ENCODE peak calls at places on chromosomes 5 and 9, in seven cellular contexts. One of them, this sample, is unnamed.

GRCh38 chr9:135692410-135692809 is 6.9 kb downstream of the SOHLH1 start:
- DNase-seq in SK-N-SH: no peak
- DNase-seq in A549: no peak
- DNase-seq in GM23338: no peak
- DNase-seq in HCT116: no peak
- DNase-seq in HepG2: no peak
- DNase-seq in Panc1: no peak
- DNase-seq in this sample: no peak

GRCh38 chr5:7801898-7802614 is 48.9 kb downstream of the CFAP90 start:
- DNase-seq in SK-N-SH: no peak
- DNase-seq in A549: no peak
- DNase-seq in GM23338: no peak
- DNase-seq in HCT116: no peak
- DNase-seq in HepG2: no peak
- DNase-seq in Panc1: no peak
- DNase-seq in this sample: no peak

GRCh38 chr5:39201795-39202593 is 17.4 kb downstream of the FYB1 start:
- DNase-seq in SK-N-SH: no peak
- DNase-seq in A549: no peak
- DNase-seq in GM23338: no peak
- DNase-seq in HCT116: no peak
- DNase-seq in HepG2: no peak
- DNase-seq in Panc1: no peak
- DNase-seq in this sample: no peak

GRCh38 chr5:178462846-178463245 is 127.3 kb downstream of the COL23A1 start:
- DNase-seq in SK-N-SH: no peak
- DNase-seq in A549: no peak
- DNase-seq in GM23338: no peak
- DNase-seq in HCT116: no peak
- DNase-seq in HepG2: no peak
- DNase-seq in Panc1: no peak
- DNase-seq in this sample: peak

GRCh38 chr9:97512966-97513560 is 11.6 kb downstream of the TMOD1 start:
- DNase-seq in SK-N-SH: no peak
- DNase-seq in A549: no peak
- DNase-seq in GM23338: no peak
- DNase-seq in HCT116: no peak
- DNase-seq in HepG2: no peak
- DNase-seq in Panc1: no peak
- DNase-seq in this sample: no peak

GRCh38 chr5:30849801-30850370 is 343.6 kb upstream of the CDH6 start:
- DNase-seq in SK-N-SH: no peak
- DNase-seq in A549: peak
- DNase-seq in GM23338: no peak
- DNase-seq in HCT116: no peak
- DNase-seq in HepG2: peak
- DNase-seq in Panc1: peak
- DNase-seq in this sample: no peak

GRCh38 chr9:96251451-96251850 is 50.5 kb downstream of the HSD17B3 start:
- DNase-seq in SK-N-SH: no peak
- DNase-seq in A549: no peak
- DNase-seq in GM23338: no peak
- DNase-seq in HCT116: no peak
- DNase-seq in HepG2: no peak
- DNase-seq in Panc1: no peak
- DNase-seq in this sample: no peak

GRCh38 chr5:80399553-80400239 is 8.2 kb upstream of the ZFYVE16 start:
- DNase-seq in SK-N-SH: peak
- DNase-seq in A549: peak
- DNase-seq in GM23338: no peak
- DNase-seq in HCT116: no peak
- DNase-seq in HepG2: peak
- DNase-seq in Panc1: peak
- DNase-seq in this sample: peak

GRCh38 chr5:179375966-179376365 is 30.7 kb upstream of the ADAMTS2 start:
- DNase-seq in SK-N-SH: peak
- DNase-seq in A549: no peak
- DNase-seq in GM23338: no peak
- DNase-seq in HCT116: no peak
- DNase-seq in HepG2: no peak
- DNase-seq in Panc1: no peak
- DNase-seq in this sample: no peak

GRCh38 chr5:57468481-57469165 is 14.0 kb downstream of the ACTBL2 start:
- DNase-seq in SK-N-SH: no peak
- DNase-seq in A549: no peak
- DNase-seq in GM23338: no peak
- DNase-seq in HCT116: no peak
- DNase-seq in HepG2: no peak
- DNase-seq in Panc1: no peak
- DNase-seq in this sample: no peak

GRCh38 chr5:142319560-142320426 is 5.0 kb downstream of the SPRY4 start:
- DNase-seq in SK-N-SH: no peak
- DNase-seq in A549: no peak
- DNase-seq in GM23338: no peak
- DNase-seq in HCT116: no peak
- DNase-seq in HepG2: no peak
- DNase-seq in Panc1: no peak
- DNase-seq in this sample: no peak
- H3K27ac ChIP-seq in SK-N-SH: peak
- H3K27ac ChIP-seq in A549: no peak
- H3K27ac ChIP-seq in GM23338: peak
- H3K27ac ChIP-seq in HCT116: peak
- H3K27ac ChIP-seq in HepG2: peak
- H3K27ac ChIP-seq in Panc1: peak
- H3K27ac ChIP-seq in this sample: no peak

GRCh38 chr9:109072133-109072692 is 47.5 kb downstream of the TMEM245 start:
- DNase-seq in SK-N-SH: no peak
- DNase-seq in A549: no peak
- DNase-seq in GM23338: no peak
- DNase-seq in HCT116: no peak
- DNase-seq in HepG2: peak
- DNase-seq in Panc1: no peak
- DNase-seq in this sample: no peak

GRCh38 chr9:109072810-109073435 is 46.8 kb downstream of the TMEM245 start:
- DNase-seq in SK-N-SH: no peak
- DNase-seq in A549: no peak
- DNase-seq in GM23338: no peak
- DNase-seq in HCT116: no peak
- DNase-seq in HepG2: peak
- DNase-seq in Panc1: no peak
- DNase-seq in this sample: no peak

GRCh38 chr9:109063765-109064164 is 50.5 kb upstream of the CTNNAL1 start:
- DNase-seq in SK-N-SH: no peak
- DNase-seq in A549: no peak
- DNase-seq in GM23338: no peak
- DNase-seq in HCT116: peak
- DNase-seq in HepG2: no peak
- DNase-seq in Panc1: no peak
- DNase-seq in this sample: no peak

GRCh38 chr9:109064963-109065701 is 51.8 kb upstream of the CTNNAL1 start:
- DNase-seq in SK-N-SH: no peak
- DNase-seq in A549: peak
- DNase-seq in GM23338: no peak
- DNase-seq in HCT116: peak
- DNase-seq in HepG2: no peak
- DNase-seq in Panc1: no peak
- DNase-seq in this sample: no peak

DNA sequence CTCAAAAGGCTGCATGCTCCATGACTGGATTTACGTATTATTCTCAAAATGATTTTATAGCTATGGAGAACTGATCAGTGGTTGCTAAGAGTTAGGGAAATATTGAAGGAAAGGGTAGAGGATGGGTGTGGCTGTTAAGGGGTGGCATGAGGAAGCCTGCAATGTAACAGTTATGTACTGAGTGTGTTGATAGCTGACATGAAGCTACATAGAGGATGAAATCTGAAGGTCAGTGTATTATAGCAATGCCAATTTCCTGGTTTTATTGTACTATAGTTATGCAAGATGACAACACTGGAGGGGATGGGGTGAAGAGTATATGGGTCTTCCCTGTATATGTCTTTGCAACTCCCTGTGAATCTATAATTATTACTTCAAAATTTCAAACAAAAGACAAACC is 51.0 kb downstream of the TMEM245 start:
- DNase-seq in SK-N-SH: no peak
- DNase-seq in A549: no peak
- DNase-seq in GM23338: no peak
- DNase-seq in HCT116: no peak
- DNase-seq in HepG2: no peak
- DNase-seq in Panc1: no peak
- DNase-seq in this sample: no peak
- TF ChIP-seq CTCF in SK-N-SH: no peak
- TF ChIP-seq CTCF in A549: no peak
- TF ChIP-seq CTCF in GM23338: no peak
- TF ChIP-seq CTCF in HCT116: no peak
- TF ChIP-seq CTCF in HepG2: no peak
- TF ChIP-seq CTCF in Panc1: no peak
- TF ChIP-seq CTCF in this sample: no peak

GRCh38 chr5:143312822-143313221 is 90.7 kb downstream of the NR3C1 start:
- DNase-seq in SK-N-SH: no peak
- DNase-seq in A549: no peak
- DNase-seq in GM23338: no peak
- DNase-seq in HCT116: no peak
- DNase-seq in HepG2: no peak
- DNase-seq in Panc1: no peak
- DNase-seq in this sample: no peak

GRCh38 chr5:143309661-143310431 is 93.6 kb downstream of the NR3C1 start:
- DNase-seq in SK-N-SH: no peak
- DNase-seq in A549: no peak
- DNase-seq in GM23338: no peak
- DNase-seq in HCT116: no peak
- DNase-seq in HepG2: no peak
- DNase-seq in Panc1: no peak
- DNase-seq in this sample: no peak

GRCh38 chr5:143311955-143312354 is 91.5 kb downstream of the NR3C1 start:
- DNase-seq in SK-N-SH: no peak
- DNase-seq in A549: no peak
- DNase-seq in GM23338: no peak
- DNase-seq in HCT116: no peak
- DNase-seq in HepG2: no peak
- DNase-seq in Panc1: no peak
- DNase-seq in this sample: no peak

GRCh38 chr5:143313298-143313852 is 90.1 kb downstream of the NR3C1 start:
- DNase-seq in SK-N-SH: no peak
- DNase-seq in A549: no peak
- DNase-seq in GM23338: no peak
- DNase-seq in HCT116: no peak
- DNase-seq in HepG2: no peak
- DNase-seq in Panc1: no peak
- DNase-seq in this sample: no peak

DNA sequence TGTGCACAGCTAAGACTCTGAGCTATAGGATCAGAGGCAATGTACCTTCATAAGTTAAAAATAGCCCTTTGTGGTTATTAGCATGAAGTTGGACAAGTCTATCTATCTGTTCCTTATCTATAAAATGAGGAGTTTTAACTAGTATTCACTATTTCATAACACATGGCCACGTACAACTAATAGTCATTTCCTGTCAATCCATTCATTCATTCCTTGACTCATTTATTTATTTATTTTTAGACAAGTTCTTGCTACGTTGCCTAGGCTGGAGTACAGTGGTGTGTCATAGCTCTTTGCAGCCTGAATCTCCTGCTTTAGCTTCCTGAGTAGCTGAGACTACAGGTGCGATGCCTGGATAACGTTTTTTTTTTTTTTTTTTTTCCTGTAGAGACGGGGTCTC is 92.1 kb downstream of the NR3C1 start:
- DNase-seq in SK-N-SH: no peak
- DNase-seq in A549: peak
- DNase-seq in GM23338: peak
- DNase-seq in HCT116: no peak
- DNase-seq in HepG2: no peak
- DNase-seq in Panc1: peak
- DNase-seq in this sample: no peak
- TF ChIP-seq REST in SK-N-SH: no peak
- TF ChIP-seq REST in A549: no peak
- TF ChIP-seq REST in GM23338: no peak
- TF ChIP-seq REST in HCT116: no peak
- TF ChIP-seq REST in HepG2: no peak
- TF ChIP-seq REST in Panc1: no peak
- TF ChIP-seq REST in this sample: no peak

GRCh38 chr5:149400304-149400703 is 21.2 kb upstream of the IL17B start:
- DNase-seq in SK-N-SH: no peak
- DNase-seq in A549: no peak
- DNase-seq in GM23338: no peak
- DNase-seq in HCT116: no peak
- DNase-seq in HepG2: peak
- DNase-seq in Panc1: no peak
- DNase-seq in this sample: no peak
- H3K27ac ChIP-seq in SK-N-SH: no peak
- H3K27ac ChIP-seq in A549: no peak
- H3K27ac ChIP-seq in GM23338: no peak
- H3K27ac ChIP-seq in HCT116: no peak
- H3K27ac ChIP-seq in HepG2: no peak
- H3K27ac ChIP-seq in Panc1: no peak
- H3K27ac ChIP-seq in this sample: no peak

GRCh38 chr9:2179557-2179956 is 164.4 kb downstream of the SMARCA2 start:
- DNase-seq in SK-N-SH: no peak
- DNase-seq in A549: no peak
- DNase-seq in GM23338: no peak
- DNase-seq in HCT116: no peak
- DNase-seq in HepG2: no peak
- DNase-seq in Panc1: no peak
- DNase-seq in this sample: no peak

GRCh38 chr9:2178034-2178734 is 163.0 kb downstream of the SMARCA2 start:
- DNase-seq in SK-N-SH: no peak
- DNase-seq in A549: no peak
- DNase-seq in GM23338: no peak
- DNase-seq in HCT116: no peak
- DNase-seq in HepG2: no peak
- DNase-seq in Panc1: no peak
- DNase-seq in this sample: no peak

GRCh38 chr9:2180704-2181103 is 165.6 kb downstream of the SMARCA2 start:
- DNase-seq in SK-N-SH: no peak
- DNase-seq in A549: no peak
- DNase-seq in GM23338: peak
- DNase-seq in HCT116: no peak
- DNase-seq in HepG2: no peak
- DNase-seq in Panc1: no peak
- DNase-seq in this sample: no peak

GRCh38 chr9:2180171-2180570 is 165.0 kb downstream of the SMARCA2 start:
- DNase-seq in SK-N-SH: no peak
- DNase-seq in A549: no peak
- DNase-seq in GM23338: peak
- DNase-seq in HCT116: no peak
- DNase-seq in HepG2: no peak
- DNase-seq in Panc1: no peak
- DNase-seq in this sample: no peak

GRCh38 chr9:2181794-2182193 is 166.6 kb downstream of the SMARCA2 start:
- DNase-seq in SK-N-SH: peak
- DNase-seq in A549: peak
- DNase-seq in GM23338: peak
- DNase-seq in HCT116: peak
- DNase-seq in HepG2: no peak
- DNase-seq in Panc1: no peak
- DNase-seq in this sample: no peak
- TF ChIP-seq CTCF in SK-N-SH: peak
- TF ChIP-seq CTCF in A549: peak
- TF ChIP-seq CTCF in GM23338: peak
- TF ChIP-seq CTCF in HCT116: peak
- TF ChIP-seq CTCF in HepG2: peak
- TF ChIP-seq CTCF in Panc1: peak
- TF ChIP-seq CTCF in this sample: peak

This sample was measured in HL-60.